ENCODE peak calls at places on chromosomes 2 and 18, in five cellular contexts. V is stomach, Q is prostate gland, N is esophagus muscularis mucosa, T is breast epithelium. I is an unnamed sample.

GRCh38 chr2:102034683-102035606 is 43.2 kb downstream of the IL1R2 start:
- DNase-seq in V (no peak), Q (no peak), N (no peak), T (no peak), I (no peak)

GRCh38 chr2:128781888-128782385 is 463.3 kb upstream of the HS6ST1 start:
- DNase-seq in V (no peak), Q (no peak), N (peak; percentile 50), T (peak; percentile 42), I (no peak)

GRCh38 chr2:240319855-240320560 is 115.5 kb upstream of the GPC1 start:
- DNase-seq in V (no peak), Q (no peak), N (no peak), T (no peak), I (no peak)

GRCh38 chr2:99279969-99280695 is 20.9 kb downstream of the LYG1 start:
- DNase-seq in V (no peak), Q (no peak), N (no peak), T (no peak), I (no peak)

GRCh38 chr2:238886453-238887094 is 38.7 kb downstream of the TWIST2 start:
- DNase-seq in V (no peak), Q (no peak), N (no peak), T (no peak), I (no peak)

GRCh38 chr2:25697559-25698341 is 24.4 kb upstream of the DTNB start:
- DNase-seq in V (no peak), Q (no peak), N (no peak), T (no peak), I (no peak)

GRCh38 chr2:232299927-232300674 is 78.5 kb upstream of the ALPP start:
- DNase-seq in V (no peak), Q (no peak), N (no peak), T (no peak), I (no peak)

GRCh38 chr2:68653538-68653982 is 10.2 kb downstream of the PROKR1 start:
- DNase-seq in V (peak; percentile 63), Q (peak; percentile 43), N (no peak), T (no peak), I (peak; percentile 18)

GRCh38 chr18:32021756-32022564 is 3.3 kb downstream of the RNF125 start:
- DNase-seq in V (no peak), Q (no peak), N (no peak), T (no peak), I (no peak)

GRCh38 chr18:23258566-23259265 is 123.4 kb downstream of the CABLES1 start:
- DNase-seq in V (no peak), Q (no peak), N (no peak), T (no peak), I (no peak)

GRCh38 chr2:112161431-112162145 is 23.4 kb downstream of the FBLN7 start:
- DNase-seq in V (no peak), Q (no peak), N (no peak), T (no peak), I (no peak)

GRCh38 chr2:107337209-107337898 is 451.4 kb upstream of the ST6GAL2 start:
- DNase-seq in V (no peak), Q (no peak), N (no peak), T (no peak), I (no peak)

GRCh38 chr2:168030862-168031624 is 216.4 kb downstream of the STK39 start:
- DNase-seq in V (no peak), Q (no peak), N (no peak), T (no peak), I (no peak)

GRCh38 chr18:56873441-56874140 is 222.4 kb downstream of the WDR7 start:
- DNase-seq in V (no peak), Q (no peak), N (no peak), T (no peak), I (no peak)

GRCh38 chr2:199757466-199757865 is 93.5 kb downstream of the FTCDNL1 start:
- DNase-seq in V (no peak), Q (peak; percentile 67), N (no peak), T (no peak), I (no peak)

GRCh38 chr2:219454217-219454616 is 19.6 kb downstream of the SPEG start:
- DNase-seq in V (no peak), Q (no peak), N (no peak), T (no peak), I (no peak)

GRCh38 chr18:23340661-23341060 is 112.4 kb upstream of the RIOK3 start:
- DNase-seq in V (no peak), Q (no peak), N (no peak), T (no peak), I (no peak)

GRCh38 chr2:65349863-65350262 is 82.5 kb downstream of the SPRED2 start:
- DNase-seq in V (peak; percentile 69), Q (peak; percentile 28), N (peak; percentile 92), T (no peak), I (no peak)

GRCh38 chr2:128563348-128563687 is 244.7 kb upstream of the HS6ST1 start:
- DNase-seq in V (no peak), Q (no peak), N (peak; percentile 93), T (no peak), I (no peak)

GRCh38 chr2:169743549-169743948 is 9.9 kb downstream of the KLHL23 start:
- DNase-seq in V (no peak), Q (no peak), N (no peak), T (no peak), I (no peak)

GRCh38 chr2:173048901-173049661 is 26.6 kb upstream of the MAP3K20 start:
- DNase-seq in V (peak; percentile 63), Q (peak; percentile 83), N (no peak), T (no peak), I (peak; percentile 10)

GRCh38 chr18:21912339-21913239 is 172.0 kb downstream of the MIB1 start:
- DNase-seq in V (no peak), Q (no peak), N (no peak), T (no peak), I (no peak)

GRCh38 chr2:173218331-173219056 is 136.2 kb upstream of the CDCA7 start:
- DNase-seq in V (no peak), Q (no peak), N (no peak), T (no peak), I (no peak)

GRCh38 chr18:48806551-48807261 is 144.1 kb downstream of the SMAD7 start:
- DNase-seq in V (peak; percentile 13), Q (no peak), N (no peak), T (peak; percentile 35), I (no peak)

GRCh38 chr2:145408980-145409379 is 889.1 kb upstream of the ZEB2 start:
- DNase-seq in V (no peak), Q (no peak), N (no peak), T (no peak), I (no peak)

GRCh38 chr2:145410096-145410495 is 890.2 kb upstream of the ZEB2 start:
- DNase-seq in V (no peak), Q (no peak), N (no peak), T (no peak), I (no peak)

GRCh38 chr2:145402706-145403277 is 882.9 kb upstream of the ZEB2 start:
- DNase-seq in V (no peak), Q (no peak), N (no peak), T (no peak), I (no peak)

DNA sequence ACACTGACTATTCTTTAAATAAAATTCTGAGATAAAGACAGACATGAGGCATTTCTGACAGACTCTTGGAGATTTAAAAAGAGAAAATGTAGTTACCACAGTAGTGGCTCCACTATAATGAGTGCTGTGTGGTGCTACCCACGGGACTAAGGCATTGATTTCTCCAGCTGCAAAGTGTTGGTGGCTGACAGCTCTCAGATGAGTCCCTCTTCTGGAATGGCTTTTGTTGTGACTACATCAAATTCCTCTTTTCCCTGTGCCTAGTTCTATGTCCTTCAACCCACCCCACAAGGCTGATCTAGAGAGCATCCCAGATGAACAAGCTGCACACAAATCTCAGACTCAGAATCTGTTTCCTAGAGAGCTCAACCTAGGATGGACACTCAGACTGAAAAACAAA is 884.8 kb upstream of the ZEB2 start:
- DNase-seq in V (no peak), Q (no peak), N (no peak), T (no peak), I (no peak)
- TF ChIP-seq POLR2AphosphoS5 in V (no peak), Q (no peak), N (no peak), T (no peak), I (no peak)

GRCh38 chr2:45669109-45669508 is 17.6 kb downstream of the PRKCE start:
- DNase-seq in V (no peak), Q (no peak), N (no peak), T (no peak), I (no peak)
- TF ChIP-seq POLR2A in V (no peak), Q (no peak), N (no peak), T (no peak), I (no peak)

DNA sequence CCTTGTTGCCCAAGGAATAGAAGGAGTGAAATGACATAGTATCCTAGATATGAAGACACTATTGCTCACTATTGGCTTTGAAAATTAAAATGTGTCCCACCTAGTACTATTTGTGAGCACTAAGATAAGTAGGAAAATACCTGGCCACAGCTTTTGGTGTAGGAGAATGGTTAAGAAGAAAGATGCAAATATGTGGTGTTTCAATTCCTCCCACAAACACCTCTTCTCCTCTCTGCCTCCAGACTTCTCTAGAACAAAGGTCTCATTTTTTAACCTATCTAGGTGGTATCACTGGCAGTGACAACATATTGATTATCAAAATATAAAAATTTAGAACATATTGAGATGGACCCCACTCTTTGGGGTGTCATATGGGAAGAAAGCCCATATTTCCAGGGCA is 929.9 kb upstream of the FANCL start:
- DNase-seq in V (no peak), Q (no peak), N (no peak), T (no peak), I (no peak)
- TF ChIP-seq POLR2AphosphoS5 in V (no peak), Q (no peak), N (no peak), T (no peak), I (no peak)

GRCh38 chr2:227402959-227403358 is 15.2 kb upstream of the SCYGR1 start:
- DNase-seq in V (no peak), Q (no peak), N (no peak), T (no peak), I (no peak)

GRCh38 chr2:227407601-227408089 is 19.9 kb upstream of the SCYGR1 start:
- DNase-seq in V (peak; percentile 43), Q (no peak), N (no peak), T (peak; percentile 64), I (no peak)

GRCh38 chr2:227410191-227410590 is 22.4 kb upstream of the SCYGR1 start:
- DNase-seq in V (no peak), Q (no peak), N (no peak), T (no peak), I (no peak)

GRCh38 chr2:227404575-227404974 is 16.8 kb upstream of the SCYGR1 start:
- DNase-seq in V (no peak), Q (no peak), N (no peak), T (no peak), I (no peak)

GRCh38 chr2:227406177-227407031 is 18.7 kb upstream of the SCYGR1 start:
- DNase-seq in V (peak; percentile 73), Q (peak; percentile 39), N (no peak), T (no peak), I (no peak)
- TF ChIP-seq POLR2A in V (no peak), Q (no peak), N (no peak), T (no peak), I (no peak)

GRCh38 chr18:14092625-14093361 is 39.4 kb downstream of the ZNF519 start:
- DNase-seq in V (no peak), Q (no peak), N (no peak), T (no peak), I (no peak)
- TF ChIP-seq POLR2AphosphoS5 in V (no peak), Q (no peak), N (no peak), T (no peak), I (no peak)

I was measured in GM12892.